ENCODE peak calls at places on chromosomes 7 and 10, in four cellular contexts. K is left ventricle myocardium inferior, G is RWPE1, N is cardiac muscle cell. D is an unnamed sample.

GRCh38 chr7:89028319-89028718 is 232.8 kb upstream of the TEX47 start:
- DNase-seq in K (no peak), G (no peak), N (no peak), D (no peak)

GRCh38 chr10:125084191-125085186 is 75.9 kb downstream of the CTBP2 start:
- DNase-seq in K (peak), G (peak), N (peak), D (peak)

GRCh38 chr10:102744374-102745051 is 765 bp downstream of the WBP1L start:
- DNase-seq in K (no peak), G (no peak), N (no peak), D (no peak)

GRCh38 chr10:132370426-132371340 is 26.3 kb upstream of the PWWP2B start:
- DNase-seq in K (no peak), G (no peak), N (no peak), D (peak)

GRCh38 chr7:85186083-85186520 is 754 bp downstream of the SEMA3D start:
- DNase-seq in K (no peak), G (peak), N (peak), D (peak)

GRCh38 chr7:45625714-45626440 is 51.7 kb downstream of the ADCY1 start:
- DNase-seq in K (no peak), G (no peak), N (no peak), D (no peak)

GRCh38 chr7:139389091-139389490 is 29.4 kb downstream of the LUC7L2 start:
- DNase-seq in K (no peak), G (no peak), N (no peak), D (no peak)

GRCh38 chr7:159008417-159008816 is 136.2 kb downstream of the VIPR2 start:
- DNase-seq in K (no peak), G (no peak), N (no peak), D (peak)

GRCh38 chr10:60809157-60809556 is 30.9 kb downstream of the CDK1 start:
- DNase-seq in K (no peak), G (peak), N (peak), D (no peak)

GRCh38 chr10:71243756-71244637 is 31.6 kb downstream of the UNC5B start:
- DNase-seq in K (peak), G (peak), N (no peak), D (no peak)

GRCh38 chr10:77713506-77714280 is 76.1 kb upstream of the KCNMA1 start:
- DNase-seq in K (no peak), G (no peak), N (no peak), D (no peak)

GRCh38 chr7:103445228-103446020 is 583 bp downstream of the SLC26A5 start:
- DNase-seq in K (no peak), G (no peak), N (peak), D (no peak)

GRCh38 chr10:29319205-29319781 is 30.4 kb downstream of the LYZL1 start:
- DNase-seq in K (no peak), G (no peak), N (no peak), D (no peak)

GRCh38 chr10:116521424-116522305 is 24.1 kb upstream of the PNLIP start:
- DNase-seq in K (no peak), G (peak), N (peak), D (no peak)

GRCh38 chr7:132161231-132161915 is 414.9 kb downstream of the PLXNA4 start:
- DNase-seq in K (peak), G (no peak), N (peak), D (peak)

DNA sequence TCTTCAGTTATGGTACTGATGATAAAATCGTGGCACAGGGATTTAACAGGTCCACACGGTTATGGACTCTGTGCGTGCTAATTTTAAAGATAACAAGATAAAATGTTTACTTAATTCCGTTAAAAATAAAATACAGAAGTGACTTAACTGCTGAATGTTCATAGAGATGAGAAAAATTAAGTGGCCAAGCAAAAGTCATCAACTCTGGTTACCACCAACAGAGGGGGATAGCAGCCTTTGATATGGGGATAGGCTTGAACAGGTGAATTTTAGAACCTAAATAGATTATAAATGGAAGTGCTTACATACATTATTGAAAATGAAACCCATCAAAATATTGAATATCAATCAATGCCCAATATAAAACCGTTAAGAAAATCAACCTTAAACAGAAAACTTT is 245.0 kb downstream of the WDR37 start:
- DNase-seq in K (no peak), G (no peak), N (no peak), D (no peak)
- TF ChIP-seq CTCF in K (no peak), G (no peak), N (no peak), D (no peak)

DNA sequence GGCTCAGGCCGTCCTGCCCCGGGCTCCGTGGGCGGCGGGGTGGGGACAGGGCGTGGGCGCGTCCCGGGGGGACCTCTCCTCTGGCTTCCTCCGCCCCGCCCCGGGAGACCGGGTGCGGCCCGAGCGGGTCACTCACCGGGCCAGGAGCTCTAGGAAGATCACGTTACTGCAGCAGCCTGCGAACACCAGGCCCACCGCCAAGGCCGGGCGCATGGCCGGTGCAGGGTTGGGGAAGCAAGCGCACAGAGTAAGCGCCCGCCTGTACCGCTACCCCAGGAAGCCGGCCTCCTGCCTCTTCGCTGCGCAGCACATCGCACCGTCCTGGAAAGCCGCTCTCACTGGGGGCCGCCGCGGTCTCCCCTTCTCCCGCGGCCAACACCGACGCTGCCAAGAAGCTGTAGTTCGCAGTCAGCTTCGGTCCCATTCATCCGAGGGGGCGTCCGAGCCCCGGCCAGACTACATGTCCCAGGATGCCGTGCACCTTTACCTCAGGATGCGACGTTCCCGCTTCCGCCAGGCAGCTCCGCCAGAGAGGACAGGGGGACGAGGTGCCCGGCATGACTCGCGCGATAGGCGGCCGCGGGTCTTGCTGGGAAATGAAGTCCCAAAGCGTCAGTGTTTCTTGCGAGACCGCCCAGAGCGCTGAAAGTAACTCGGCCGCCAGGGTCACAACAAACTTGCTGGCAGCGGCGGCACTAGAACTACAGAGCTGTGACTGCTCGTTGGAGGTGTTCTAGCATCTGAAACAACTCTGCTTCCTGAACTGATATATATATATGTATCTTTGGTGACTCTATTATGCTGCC is at the start of gene SLC35B4:
- DNase-seq in K (peak), G (peak), N (peak), D (peak)
- TF ChIP-seq CTCF in K (peak), G (no peak), N (peak), D (peak)

GRCh38 chr10:78921906-78922305 is 146.9 kb upstream of the ZMIZ1 start:
- DNase-seq in K (no peak), G (no peak), N (no peak), D (peak)

GRCh38 chr10:78925800-78926319 is 142.9 kb upstream of the ZMIZ1 start:
- DNase-seq in K (no peak), G (peak), N (peak), D (no peak)

GRCh38 chr10:78924319-78925003 is 144.3 kb upstream of the ZMIZ1 start:
- DNase-seq in K (no peak), G (no peak), N (no peak), D (peak)

GRCh38 chr10:78925275-78925674 is 143.5 kb upstream of the ZMIZ1 start:
- DNase-seq in K (no peak), G (no peak), N (no peak), D (no peak)

DNA sequence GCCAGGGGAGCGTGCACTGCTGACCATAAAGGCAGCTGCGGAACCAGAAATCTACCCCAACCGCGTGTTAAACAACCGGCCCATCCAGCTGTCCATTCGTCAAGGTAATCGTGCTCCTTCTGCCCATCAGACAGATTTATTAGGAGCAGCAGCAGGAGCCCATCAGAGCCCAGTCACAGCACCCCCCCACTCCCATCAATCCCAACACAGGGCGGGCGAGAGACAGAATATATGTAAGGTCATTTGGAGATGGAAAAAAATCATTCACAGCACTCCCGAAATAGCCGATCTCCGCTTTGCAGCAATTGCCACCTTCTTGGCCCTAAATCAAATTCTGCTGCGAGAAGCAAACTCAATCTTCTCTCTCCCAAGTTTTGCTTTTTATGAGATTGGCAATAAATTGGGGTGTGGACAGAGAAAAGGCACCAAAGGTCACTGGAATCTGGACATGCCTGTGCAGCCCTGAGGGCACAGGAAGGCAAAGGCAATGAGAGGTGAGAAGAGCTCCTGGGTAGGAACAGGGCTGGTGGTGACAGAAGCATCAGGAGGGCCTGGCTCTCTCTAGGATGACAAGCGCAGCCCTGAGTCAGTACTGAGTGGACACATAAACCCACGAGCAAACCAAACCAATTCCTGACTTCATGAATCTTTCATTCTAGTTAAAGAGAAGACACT is 145.0 kb upstream of the ZMIZ1 start:
- DNase-seq in K (no peak), G (no peak), N (no peak), D (peak)
- TF ChIP-seq CTCF in K (no peak), G (no peak), N (no peak), D (no peak)

GRCh38 chr7:105133986-105134655 is 120.1 kb downstream of the KMT2E start:
- DNase-seq in K (no peak), G (no peak), N (no peak), D (no peak)
- TF ChIP-seq CTCF in K (no peak), G (no peak), N (no peak), D (no peak)

GRCh38 chr10:127815147-127815546 is 77.6 kb downstream of the CLRN3 start:
- DNase-seq in K (no peak), G (no peak), N (no peak), D (no peak)
- TF ChIP-seq CTCF in K (no peak), G (no peak), N (peak), D (no peak)

GRCh38 chr7:34497153-34497777 is 160.8 kb upstream of the NPSR1 start:
- DNase-seq in K (no peak), G (peak), N (no peak), D (no peak)
- TF ChIP-seq CTCF in K (peak), G (no peak), N (peak), D (peak)

DNA sequence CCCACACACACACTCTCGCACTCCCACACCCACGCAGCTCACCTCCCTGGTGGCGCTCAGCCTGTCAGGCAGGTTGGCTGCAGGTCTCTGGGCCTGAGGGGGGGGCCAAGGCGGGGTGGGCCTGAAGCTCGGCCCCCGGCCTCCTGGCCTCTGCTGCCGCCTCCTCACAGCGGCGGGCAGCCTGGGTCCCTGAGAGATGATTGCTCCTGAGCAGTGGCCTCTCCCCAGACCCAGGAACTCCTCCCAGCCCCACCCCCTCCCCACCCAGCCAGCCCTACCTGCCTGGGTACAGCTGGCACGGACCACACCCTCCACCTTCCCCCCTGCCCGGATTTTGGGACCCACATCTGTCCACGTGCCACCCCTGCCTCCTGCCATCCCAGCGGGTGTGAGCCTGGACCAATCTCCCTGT is 4.6 kb upstream of the TMEM184A start:
- DNase-seq in K (no peak), G (no peak), N (no peak), D (no peak)
- TF ChIP-seq CTCF in K (no peak), G (no peak), N (no peak), D (no peak)

GRCh38 chr7:53661645-53662217 is 626.3 kb downstream of the POM121L12 start:
- DNase-seq in K (no peak), G (no peak), N (no peak), D (no peak)

GRCh38 chr7:53658956-53659355 is 623.5 kb downstream of the POM121L12 start:
- DNase-seq in K (no peak), G (no peak), N (no peak), D (no peak)

GRCh38 chr7:53656881-53657280 is 621.4 kb downstream of the POM121L12 start:
- DNase-seq in K (no peak), G (no peak), N (no peak), D (no peak)

DNA sequence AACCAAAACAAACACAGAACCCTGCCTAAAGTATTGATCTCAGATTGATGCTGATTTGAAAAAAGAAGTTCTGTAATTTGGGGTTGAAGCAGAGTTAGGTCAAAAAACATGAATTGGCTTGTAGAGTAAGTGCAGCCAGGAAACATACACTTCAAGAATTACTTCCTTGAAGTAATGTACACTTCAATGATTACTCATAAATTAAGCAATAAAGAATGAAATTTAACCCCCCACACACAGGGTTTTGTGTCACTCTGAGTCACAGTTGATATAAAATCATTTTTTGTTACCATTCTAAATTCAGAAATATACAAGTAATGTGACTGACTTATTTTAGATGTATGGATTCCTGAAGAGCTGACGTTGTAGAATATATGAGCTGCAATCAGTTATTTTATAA is 622.2 kb downstream of the POM121L12 start:
- DNase-seq in K (no peak), G (peak), N (no peak), D (no peak)
- TF ChIP-seq CTCF in K (no peak), G (no peak), N (no peak), D (no peak)